ENCODE peak calls at places on chromosomes 7 and 10, in six cellular contexts. L is IMR-90, Z is HepG2, N is right lobe of liver, Q is body of pancreas, G is gastrocnemius medialis. R is an unnamed sample.

GRCh38 chr7:98848918-98849317 is 20.9 kb downstream of the TMEM130 start:
- ATAC-seq in Q (no peak), Z (no peak), L (no peak), G (no peak), N (no peak), R (no peak)

GRCh38 chr7:1368682-1369571 is 90.3 kb downstream of the MICALL2 start:
- ATAC-seq in Z (peak; percentile 52), Q (no peak), G (no peak), N (no peak), L (peak; percentile 32), R (no peak)

GRCh38 chr7:101857358-101857794 is 40.0 kb downstream of the CUX1 start:
- ATAC-seq in L (no peak), G (peak; percentile 36), N (no peak), Z (no peak), Q (no peak), R (no peak)

GRCh38 chr7:95622001-95622549 is 25.8 kb upstream of the PDK4 start:
- ATAC-seq in N (no peak), L (no peak), G (peak; percentile 57), Q (peak; percentile 44), Z (no peak), R (no peak)

GRCh38 chr7:7969306-7970112 is 913 bp downstream of the GLCCI1 start:
- ATAC-seq in Q (peak; percentile 18), L (peak; percentile 3), Z (peak; percentile 27), G (peak; percentile 25), N (no peak), R (peak; percentile 13)

GRCh38 chr10:121293121-121293520 is 305.1 kb downstream of the FGFR2 start:
- ATAC-seq in Q (no peak), G (no peak), L (no peak), N (no peak), Z (no peak), R (no peak)

GRCh38 chr10:75487087-75487784 is 55.8 kb downstream of the LRMDA start:
- ATAC-seq in Q (no peak), L (no peak), N (no peak), Z (no peak), G (no peak), R (no peak)

GRCh38 chr7:113504142-113504541 is 385.8 kb upstream of the SMIM30 start:
- ATAC-seq in Q (no peak), G (peak; percentile 95), L (no peak), Z (no peak), N (no peak), R (no peak)

GRCh38 chr7:82235710-82236109 is 207.9 kb downstream of the CACNA2D1 start:
- ATAC-seq in Q (no peak), Z (no peak), N (no peak), G (peak; percentile 37), L (no peak), R (no peak)

GRCh38 chr7:108384721-108385483 is 71.3 kb downstream of the NRCAM start:
- ATAC-seq in Z (peak; percentile 89), N (no peak), L (no peak), Q (no peak), G (no peak), R (no peak)

GRCh38 chr7:80791509-80791929 is 127.3 kb downstream of the SEMA3C start:
- ATAC-seq in N (no peak), Z (no peak), G (peak; percentile 65), L (no peak), Q (no peak), R (peak; percentile 42)

GRCh38 chr7:134458806-134459698 is at the start of gene AKR1B1:
- ATAC-seq in L (peak; percentile 87), Q (peak; percentile 94), N (peak; percentile 87), G (peak; percentile 93), Z (peak; percentile 97), R (peak; percentile 97)

GRCh38 chr10:19417740-19418139 is 369.1 kb downstream of the MALRD1 start:
- ATAC-seq in Z (no peak), Q (no peak), G (no peak), N (no peak), L (no peak), R (no peak)

GRCh38 chr7:68691261-68692216 is 906.7 kb upstream of the AUTS2 start:
- ATAC-seq in L (peak; percentile 79), Z (no peak), G (peak; percentile 98), N (no peak), Q (no peak), R (no peak)

GRCh38 chr7:136666110-136666509 is 202.3 kb upstream of the CHRM2 start:
- ATAC-seq in N (no peak), Z (no peak), G (no peak), L (no peak), Q (no peak), R (no peak)

GRCh38 chr10:49612513-49613159 is 1.2 kb upstream of the CHAT start:
- ATAC-seq in Q (no peak), Z (peak; percentile 74), L (no peak), N (no peak), G (no peak), R (no peak)

DNA sequence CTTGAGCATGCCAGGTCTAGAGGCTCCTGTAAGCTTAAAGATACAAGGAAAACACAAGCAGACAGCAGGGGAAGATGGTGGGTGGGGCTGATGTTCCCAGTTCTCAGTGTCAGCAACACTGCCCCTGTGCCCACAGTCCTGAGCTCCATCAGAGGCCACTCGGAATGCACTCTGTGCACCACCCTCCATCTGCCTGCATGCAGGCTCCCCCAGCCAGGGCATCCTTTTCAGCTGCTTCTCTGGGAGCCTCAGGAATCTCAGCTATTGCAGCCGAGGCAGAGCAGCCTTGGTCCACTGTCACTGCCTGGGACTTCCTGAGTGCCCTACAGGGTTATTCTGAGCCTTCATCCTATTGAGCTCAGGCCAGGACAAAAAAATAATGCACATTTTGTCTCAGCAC is 22.2 kb downstream of the LBX1 start:
- ATAC-seq in Z (no peak), G (no peak), Q (no peak), N (no peak), L (no peak), R (no peak)
- H3K27me3 ChIP-seq in Z (peaks cover 47% of the 10 kb centered on the region), G (peaks cover 12% of the 10 kb centered on the region), Q (no peaks in the 10 kb centered on the region), N (no peaks in the 10 kb centered on the region), L (peaks cover 50% of the 10 kb centered on the region), R (peaks cover 85% of the 10 kb centered on the region)

GRCh38 chr10:17428616-17429097 is 25.7 kb downstream of the ST8SIA6 start:
- ATAC-seq in G (no peak), N (peak; percentile 58), L (no peak), Z (no peak), Q (no peak), R (no peak)
- TF ChIP-seq POLR2A in G (no peak), N (no peak), L (no peak), Z (no peak), Q (no peak), R (no peak)

GRCh38 chr10:70956029-70956759 is 67.8 kb upstream of the PCBD1 start:
- ATAC-seq in L (no peak), N (no peak), Q (no peak), G (no peak), Z (peak; percentile 98), R (no peak)
- TF ChIP-seq CTCF in L (no peak), N (no peak), Q (no peak), G (no peak), Z (peak; percentile 26), R (no peak)

GRCh38 chr10:117554371-117554770 is 11.8 kb downstream of the EMX2 start:
- ATAC-seq in Z (no peak), G (peak; percentile 70), L (no peak), Q (no peak), N (no peak), R (no peak)

GRCh38 chr10:117553815-117554172 is 11.2 kb downstream of the EMX2 start:
- ATAC-seq in L (no peak), Q (no peak), G (no peak), Z (no peak), N (no peak), R (no peak)

GRCh38 chr10:117556356-117556755 is 13.8 kb downstream of the EMX2 start:
- ATAC-seq in L (no peak), N (no peak), Z (no peak), G (no peak), Q (no peak), R (no peak)

GRCh38 chr10:117555863-117556262 is 13.3 kb downstream of the EMX2 start:
- ATAC-seq in L (no peak), G (no peak), Z (no peak), N (no peak), Q (no peak), R (no peak)

DNA sequence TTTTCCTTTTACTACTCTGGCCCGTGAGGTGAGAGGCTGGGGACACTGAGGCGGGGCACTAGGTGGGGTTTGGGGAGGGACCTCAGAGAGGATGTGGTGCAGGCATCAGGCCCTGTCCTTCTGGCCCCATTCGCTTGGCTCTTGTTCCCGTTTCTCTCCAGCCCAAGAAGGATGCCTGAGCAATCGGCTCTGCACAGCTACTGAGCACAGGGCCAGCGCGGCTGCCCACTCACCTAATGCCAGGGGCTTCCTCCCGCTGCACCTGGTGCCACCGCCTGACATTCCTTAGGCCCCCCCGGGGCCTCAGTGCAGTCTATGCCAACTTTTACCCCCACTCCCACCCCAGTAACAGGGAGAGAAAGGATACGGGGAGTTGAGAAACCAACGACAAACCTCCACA is 12.5 kb downstream of the EMX2 start:
- ATAC-seq in N (no peak), Z (no peak), Q (no peak), G (no peak), L (no peak), R (no peak)
- H3K27me3 ChIP-seq in N (peaks cover 43% of the 10 kb centered on the region), Z (peaks cover 73% of the 10 kb centered on the region), Q (peaks cover 32% of the 10 kb centered on the region), G (peaks cover 40% of the 10 kb centered on the region), L (peaks cover 40% of the 10 kb centered on the region), R (peaks cover 89% of the 10 kb centered on the region)

GRCh38 chr10:97318772-97319651 is at the start of gene FRAT1:
- ATAC-seq in Q (peak; percentile 92), N (peak; percentile 85), Z (peak; percentile 82), L (peak; percentile 92), G (peak; percentile 94), R (peak; percentile 92)

GRCh38 chr10:97319671-97320479 is 804 bp downstream of the FRAT1 start:
- ATAC-seq in L (peak; percentile 40), Q (peak; percentile 44), N (peak; percentile 68), Z (peak; percentile 79), G (peak; percentile 41), R (peak; percentile 18)

GRCh38 chr10:97321032-97321806 is 2.1 kb downstream of the FRAT1 start:
- ATAC-seq in L (no peak), N (peak; percentile 52), G (no peak), Q (no peak), Z (peak; percentile 7), R (no peak)

GRCh38 chr10:97320480-97321031 is 1.5 kb downstream of the FRAT1 start:
- ATAC-seq in Q (no peak), L (no peak), G (no peak), Z (peak; percentile 4), N (peak; percentile 12), R (no peak)

GRCh38 chr10:97321807-97322195 is 2.7 kb downstream of the FRAT1 start:
- ATAC-seq in Q (no peak), G (no peak), L (no peak), Z (no peak), N (no peak), R (no peak)
- TF ChIP-seq POLR2A in Q (no peak), G (no peak), L (no peak), Z (no peak), N (peak; percentile 34), R (no peak)

DNA sequence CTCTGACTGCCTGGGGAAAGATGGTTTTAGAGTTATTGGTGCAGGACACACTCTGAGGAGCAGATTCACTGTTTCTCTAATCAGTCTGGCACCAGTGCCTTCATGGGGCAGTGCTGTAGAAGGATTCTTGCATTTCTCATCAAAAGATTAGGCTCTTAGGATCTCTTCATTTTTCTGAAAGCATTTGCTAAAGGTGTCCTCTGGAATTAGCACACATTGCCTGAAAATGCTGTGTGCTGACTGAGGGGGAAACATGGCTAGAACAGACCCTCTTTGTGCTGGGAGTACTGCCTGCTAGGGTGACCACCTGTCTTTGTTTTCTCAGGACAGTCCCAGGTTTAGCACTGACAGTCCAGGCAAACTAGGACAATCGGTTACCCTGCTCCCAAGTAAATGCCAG is 301.0 kb downstream of the PTEN start:
- ATAC-seq in L (no peak), N (no peak), G (no peak), Z (no peak), Q (no peak), R (no peak)
- TF ChIP-seq CTCF in L (no peak), N (no peak), G (no peak), Z (no peak), Q (no peak), R (no peak)